ENCODE peak calls at places on chromosomes 11 and 22, in nine cellular contexts. L is neural progenitor cell, A is IMR-90, U is BE2C, W is right lobe of liver, F is endothelial cell, Z is ovary, R is RWPE1, Q is astrocyte of the cerebellum. B is an unnamed sample.

GRCh38 chr11:62898027-62898426 is 17.3 kb downstream of the SLC3A2 start:
- DNase-seq in Z (no peak), W (no peak), L (no peak), R (no peak), Q (no peak), A (no peak), U (no peak), F (no peak), B (no peak)

GRCh38 chr11:22459053-22459452 is 120.9 kb downstream of the SLC17A6 start:
- DNase-seq in Z (no peak), A (peak), L (no peak), W (no peak), Q (no peak), U (no peak), F (no peak), R (peak), B (no peak)

GRCh38 chr11:27698872-27699241 is 1.4 kb downstream of the BDNF start:
- DNase-seq in R (peak), Z (peak), A (peak), L (peak), U (peak), W (peak), Q (peak), F (peak), B (no peak)

GRCh38 chr11:22634897-22635629 is 9.4 kb upstream of the FANCF start:
- DNase-seq in R (no peak), A (peak), Q (no peak), U (peak), Z (no peak), W (peak), L (no peak), F (no peak), B (no peak)

GRCh38 chr22:40324468-40325305 is 21.6 kb upstream of the ADSL start:
- DNase-seq in Q (no peak), Z (no peak), L (no peak), A (no peak), F (no peak), R (no peak), U (no peak), W (no peak), B (no peak)

GRCh38 chr11:83724704-83725114 is 438.5 kb upstream of the CCDC90B start:
- DNase-seq in Z (peak), W (peak), R (no peak), L (peak), F (peak), U (peak), A (no peak), Q (no peak), B (no peak)

GRCh38 chr22:46093796-46094195 is 56.5 kb upstream of the PPARA start:
- DNase-seq in Q (no peak), Z (no peak), L (no peak), W (no peak), R (no peak), U (no peak), F (no peak), A (no peak), B (no peak)

GRCh38 chr11:26946209-26946828 is 47.6 kb upstream of the FIBIN start:
- DNase-seq in W (no peak), F (no peak), U (no peak), Z (no peak), A (peak), Q (no peak), L (no peak), R (peak), B (no peak)

GRCh38 chr11:61911124-61911700 is 6.2 kb downstream of the RAB3IL1 start:
- DNase-seq in R (no peak), W (no peak), L (no peak), Q (no peak), U (no peak), F (no peak), A (no peak), Z (peak), B (peak)

GRCh38 chr11:289145-289705 is 299 bp downstream of the PGGHG start:
- DNase-seq in U (no peak), Q (no peak), F (no peak), W (no peak), R (no peak), L (no peak), Z (no peak), A (no peak), B (no peak)

GRCh38 chr11:16096336-16096735 is 260.0 kb downstream of the SOX6 start:
- DNase-seq in U (no peak), W (no peak), L (no peak), A (peak), Q (no peak), Z (no peak), R (peak), F (no peak), B (no peak)

GRCh38 chr11:7911011-7911410 is 20.1 kb downstream of the OR10A6 start:
- DNase-seq in R (no peak), Z (no peak), W (no peak), F (no peak), L (no peak), A (no peak), U (no peak), Q (no peak), B (no peak)

GRCh38 chr11:75570559-75571139 is 8.6 kb downstream of the SERPINH1 start:
- DNase-seq in U (no peak), R (no peak), L (no peak), F (peak), A (no peak), W (no peak), Z (no peak), Q (no peak), B (no peak)

GRCh38 chr11:1854949-1855885 is 2.3 kb downstream of the LSP1 start:
- DNase-seq in A (no peak), U (no peak), R (no peak), Q (no peak), Z (no peak), W (no peak), L (no peak), F (no peak), B (no peak)

GRCh38 chr11:105862736-105863367 is 159.2 kb downstream of the MSANTD4 start:
- DNase-seq in Z (no peak), U (no peak), Q (peak), R (peak), A (peak), W (no peak), F (no peak), L (peak), B (no peak)

GRCh38 chr22:19179472-19180048 is 1.0 kb upstream of the SLC25A1 start:
- DNase-seq in Q (peak), F (peak), W (peak), Z (peak), L (peak), A (peak), U (peak), R (peak), B (peak)

GRCh38 chr11:69000831-69001245 is 12.2 kb downstream of the MRGPRF start:
- DNase-seq in Z (peak), Q (peak), L (no peak), U (no peak), A (peak), F (no peak), R (peak), W (peak), B (no peak)
- TF ChIP-seq CTCF in Z (peak), Q (peak), L (peak), U (peak), A (peak), F (peak), R (peak), W (peak), B (peak)

GRCh38 chr22:42990131-42990838 is 24.7 kb downstream of the PACSIN2 start:
- DNase-seq in A (peak), Z (no peak), L (peak), W (no peak), U (no peak), Q (no peak), R (peak), F (no peak), B (no peak)
- TF ChIP-seq CTCF in A (peak), Z (no peak), L (peak), W (no peak), U (peak), Q (peak), R (peak), F (no peak), B (peak)

GRCh38 chr11:14904745-14905103 is 12.7 kb upstream of the CYP2R1 start:
- DNase-seq in L (peak), Q (no peak), Z (peak), R (no peak), U (no peak), F (peak), W (peak), A (peak), B (no peak)
- TF ChIP-seq CTCF in L (peak), Q (peak), Z (peak), R (peak), U (no peak), F (peak), W (peak), A (peak), B (peak)

GRCh38 chr11:41309111-41309522 is 150.3 kb downstream of the LRRC4C start:
- DNase-seq in Z (no peak), W (no peak), U (no peak), Q (no peak), L (no peak), A (no peak), F (no peak), R (no peak), B (no peak)
- TF ChIP-seq CTCF in Z (no peak), W (no peak), U (no peak), Q (no peak), L (no peak), A (no peak), F (no peak), R (no peak), B (no peak)

DNA sequence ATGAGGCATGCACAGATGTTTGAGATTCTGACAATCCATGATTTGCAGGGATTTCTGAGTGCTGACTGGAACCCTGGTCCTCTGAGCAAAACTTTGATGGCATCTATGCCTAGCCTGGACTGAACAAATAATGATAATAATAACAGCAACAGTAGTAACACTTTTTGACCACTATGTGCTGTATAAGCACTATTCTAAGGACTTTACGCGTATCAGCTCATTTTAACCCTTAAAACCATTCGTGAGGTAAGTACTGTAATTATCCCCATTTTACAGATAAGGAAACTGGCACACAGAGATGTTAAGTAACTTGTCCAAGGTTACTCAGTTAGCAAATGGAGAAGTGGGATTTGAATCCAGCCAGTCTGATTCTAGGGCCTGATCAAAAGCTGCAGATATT is 168.4 kb downstream of the C11orf91 start:
- DNase-seq in F (no peak), R (no peak), Z (no peak), L (no peak), A (no peak), U (no peak), W (no peak), Q (no peak), B (no peak)
- TF ChIP-seq CTCF in F (no peak), R (no peak), Z (no peak), L (no peak), A (no peak), U (no peak), W (no peak), Q (no peak), B (no peak)

DNA sequence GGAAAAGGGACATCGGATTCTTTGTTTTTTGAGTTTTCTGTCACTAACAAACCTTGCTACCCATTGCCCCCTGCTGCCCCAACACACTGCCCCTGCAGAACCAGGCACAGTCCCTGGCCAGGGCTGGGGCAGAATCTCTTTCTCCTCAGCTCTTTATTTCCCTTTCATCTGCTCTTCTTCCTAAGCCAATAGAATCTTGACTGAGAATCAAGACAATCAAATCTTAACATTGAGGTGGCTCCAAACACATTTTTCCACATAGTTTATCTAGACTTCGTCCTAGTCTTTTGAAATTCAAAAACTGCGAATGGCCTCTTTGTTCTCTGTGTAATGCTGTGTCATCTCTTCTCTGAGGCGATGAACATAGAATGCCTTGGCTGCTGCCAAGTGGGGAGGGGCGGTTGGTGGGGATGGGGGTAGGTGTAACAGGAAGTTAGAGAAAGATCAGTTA is 16.1 kb upstream of the NTM start:
- DNase-seq in Z (no peak), U (no peak), R (no peak), Q (no peak), W (no peak), L (no peak), F (no peak), A (no peak), B (no peak)
- TF ChIP-seq CTCF in Z (no peak), U (no peak), R (no peak), Q (no peak), W (no peak), L (no peak), F (no peak), A (no peak), B (no peak)

GRCh38 chr11:4203603-4204360 is 109.2 kb downstream of the RRM1 start:
- DNase-seq in A (no peak), Z (no peak), U (no peak), F (no peak), L (peak), Q (no peak), R (no peak), W (no peak), B (no peak)
- TF ChIP-seq CTCF in A (no peak), Z (no peak), U (peak), F (no peak), L (peak), Q (no peak), R (no peak), W (no peak), B (no peak)

GRCh38 chr22:48182036-48182435 is 1419.6 kb downstream of the TBC1D22A start:
- DNase-seq in W (no peak), A (no peak), Q (no peak), U (no peak), L (no peak), Z (no peak), R (no peak), F (no peak), B (no peak)
- TF ChIP-seq CTCF in W (no peak), A (no peak), Q (no peak), U (no peak), L (no peak), Z (no peak), R (no peak), F (no peak), B (no peak)

B was measured in chondrocyte.